ENCODE peak calls at places on chromosomes 11 and 22, in six cellular contexts. M, V, O, N, A and L are unnamed samples.

GRCh38 chr11:118194835-118195627 is 18.6 kb upstream of the SCN2B start:
- DNase-seq in M (peak; percentile 90), V (no peak), O (peak; percentile 14), N (no peak), A (no peak), L (no peak)

GRCh38 chr11:57500926-57501325 is 14.6 kb downstream of the SLC43A1 start:
- DNase-seq in M (no peak), V (no peak), O (no peak), N (no peak), A (no peak), L (no peak)

GRCh38 chr11:110509485-110509884 is 79.7 kb downstream of the FDX1 start:
- DNase-seq in M (no peak), V (no peak), O (no peak), N (no peak), A (no peak), L (no peak)

GRCh38 chr22:42906605-42907338 is 49.7 kb upstream of the ARFGAP3 start:
- DNase-seq in M (peak; percentile 91), V (no peak), O (no peak), N (no peak), A (no peak), L (no peak)

GRCh38 chr22:43449831-43450225 is 38.0 kb downstream of the MPPED1 start:
- DNase-seq in M (no peak), V (no peak), O (no peak), N (no peak), A (no peak), L (no peak)

GRCh38 chr11:47593492-47593933 is 698 bp downstream of the C1QTNF4 start:
- DNase-seq in M (no peak), V (no peak), O (no peak), N (no peak), A (no peak), L (no peak)

GRCh38 chr11:75816561-75817239 is 1.7 kb downstream of the UVRAG start:
- DNase-seq in M (no peak), V (peak; percentile 15), O (no peak), N (no peak), A (no peak), L (peak; percentile 43)

GRCh38 chr11:6992026-6992425 is 28.1 kb downstream of the ZNF214 start:
- DNase-seq in M (no peak), V (no peak), O (no peak), N (no peak), A (no peak), L (no peak)

GRCh38 chr11:124724854-124725718 is 14.7 kb upstream of the NRGN start:
- DNase-seq in M (no peak), V (peak; percentile 71), O (peak; percentile 86), N (no peak), A (no peak), L (peak; percentile 62)

GRCh38 chr11:111733009-111733408 is 33.2 kb downstream of the PPP2R1B start:
- DNase-seq in M (peak; percentile 93), V (no peak), O (no peak), N (no peak), A (no peak), L (no peak)

GRCh38 chr11:75913984-75914383 is 99.0 kb downstream of the UVRAG start:
- DNase-seq in M (no peak), V (no peak), O (no peak), N (no peak), A (no peak), L (no peak)

GRCh38 chr11:114123692-114124330 is 64.3 kb downstream of the ZBTB16 start:
- DNase-seq in M (no peak), V (no peak), O (no peak), N (no peak), A (no peak), L (no peak)

GRCh38 chr11:63769044-63769718 is 606 bp upstream of the ZFTA start:
- DNase-seq in M (peak; percentile 81), V (no peak), O (peak; percentile 20), N (peak; percentile 61), A (peak; percentile 9), L (no peak)

GRCh38 chr11:405323-405975 is 9.3 kb downstream of the SIGIRR start:
- DNase-seq in M (no peak), V (no peak), O (peak; percentile 36), N (no peak), A (no peak), L (no peak)

GRCh38 chr22:44261861-44262595 is 50.7 kb downstream of the SHISAL1 start:
- DNase-seq in M (peak; percentile 58), V (no peak), O (no peak), N (no peak), A (no peak), L (no peak)

GRCh38 chr11:62664405-62665074 is 470 bp downstream of the C11orf98 start:
- DNase-seq in M (peak; percentile 85), V (no peak), O (peak; percentile 61), N (peak; percentile 69), A (no peak), L (no peak)

GRCh38 chr11:133541331-133542095 is 9.2 kb upstream of the OPCML start:
- DNase-seq in M (no peak), V (no peak), O (no peak), N (no peak), A (no peak), L (no peak)

GRCh38 chr11:120055646-120056045 is 82.3 kb downstream of the TRIM29 start:
- DNase-seq in M (no peak), V (no peak), O (no peak), N (no peak), A (no peak), L (no peak)

GRCh38 chr11:69039501-69039900 is 9.2 kb upstream of the TPCN2 start:
- DNase-seq in M (no peak), V (no peak), O (no peak), N (no peak), A (no peak), L (no peak)

GRCh38 chr11:101862410-101863233 is 52.2 kb upstream of the CEP126 start:
- DNase-seq in M (no peak), V (no peak), O (peak; percentile 5), N (no peak), A (no peak), L (no peak)

GRCh38 chr11:623999-624704 is 603 bp downstream of the CDHR5 start:
- DNase-seq in M (no peak), V (no peak), O (no peak), N (no peak), A (no peak), L (no peak)

GRCh38 chr11:124194696-124195418 is 11.7 kb downstream of the OR10D3 start:
- DNase-seq in M (no peak), V (peak; percentile 25), O (peak; percentile 44), N (peak; percentile 31), A (no peak), L (peak; percentile 52)

GRCh38 chr22:28105988-28106387 is 186.9 kb upstream of the PITPNB start:
- DNase-seq in M (no peak), V (no peak), O (no peak), N (no peak), A (no peak), L (no peak)

GRCh38 chr11:17719940-17720795 is 797 bp downstream of the MYOD1 start:
- DNase-seq in M (peak; percentile 71), V (no peak), O (no peak), N (no peak), A (no peak), L (no peak)

GRCh38 chr22:27238935-27239510 is 562.5 kb downstream of the MN1 start:
- DNase-seq in M (peak; percentile 95), V (no peak), O (peak; percentile 44), N (no peak), A (no peak), L (no peak)

GRCh38 chr11:96054870-96055705 is 131.2 kb upstream of the MTMR2 start:
- DNase-seq in M (no peak), V (no peak), O (no peak), N (no peak), A (no peak), L (no peak)

GRCh38 chr22:35627267-35628041 is 10.3 kb upstream of the MB start:
- DNase-seq in M (peak; percentile 91), V (no peak), O (peak; percentile 91), N (peak; percentile 61), A (no peak), L (no peak)

GRCh38 chr11:18617688-18618340 is 16.3 kb downstream of the SPTY2D1 start:
- DNase-seq in M (no peak), V (peak; percentile 2), O (no peak), N (peak; percentile 25), A (no peak), L (peak; percentile 19)

GRCh38 chr11:86511086-86511551 is 136.4 kb downstream of the CCDC81 start:
- DNase-seq in M (no peak), V (no peak), O (no peak), N (peak; percentile 5), A (no peak), L (no peak)

GRCh38 chr22:38187413-38188212 is 6.0 kb upstream of the PLA2G6 start:
- DNase-seq in M (no peak), V (no peak), O (peak; percentile 38), N (no peak), A (no peak), L (no peak)

GRCh38 chr11:91164452-91164822 is 941.6 kb upstream of the CHORDC1 start:
- DNase-seq in M (no peak), V (no peak), O (no peak), N (no peak), A (no peak), L (no peak)

GRCh38 chr11:128437137-128437536 is 150.2 kb downstream of the ETS1 start:
- DNase-seq in M (no peak), V (no peak), O (peak; percentile 49), N (no peak), A (no peak), L (no peak)

GRCh38 chr11:120884290-120885020 is 139.4 kb upstream of the TBCEL start:
- DNase-seq in M (no peak), V (no peak), O (peak; percentile 3), N (no peak), A (no peak), L (no peak)

GRCh38 chr22:46580940-46581579 is 39.1 kb upstream of the GRAMD4 start:
- DNase-seq in M (peak; percentile 25), V (no peak), O (no peak), N (no peak), A (no peak), L (no peak)

GRCh38 chr11:128776434-128777284 is 82.8 kb downstream of the FLI1 start:
- DNase-seq in M (peak; percentile 86), V (no peak), O (peak; percentile 38), N (peak; percentile 22), A (no peak), L (no peak)

GRCh38 chr11:111236355-111236754 is 9.2 kb upstream of the POU2AF2 start:
- DNase-seq in M (no peak), V (no peak), O (no peak), N (no peak), A (no peak), L (no peak)

GRCh38 chr11:45182902-45183301 is 36.5 kb downstream of the PRDM11 start:
- DNase-seq in M (peak; percentile 70), V (no peak), O (peak; percentile 52), N (no peak), A (no peak), L (no peak)

GRCh38 chr11:6635082-6635932 is 16.1 kb upstream of the TPP1 start:
- DNase-seq in M (no peak), V (peak; percentile 74), O (no peak), N (no peak), A (no peak), L (peak; percentile 72)

GRCh38 chr11:117818036-117818858 is 6.3 kb downstream of the FXYD2 start:
- DNase-seq in M (peak; percentile 63), V (no peak), O (no peak), N (peak; percentile 76), A (no peak), L (no peak)

GRCh38 chr11:16857186-16857585 is 118.7 kb downstream of the C11orf58 start:
- DNase-seq in M (no peak), V (no peak), O (no peak), N (no peak), A (no peak), L (no peak)